ENCODE peak calls at places on chromosomes 1 and 21, in six cellular contexts. One of them, this sample, is unnamed.

GRCh38 chr1:183572721-183573120 is 17.5 kb downstream of the NCF2 start:
- DNase-seq in mammary epithelial cell: no peak
- DNase-seq in CD14-positive monocyte: no peak
- DNase-seq in SK-N-SH: no peak
- DNase-seq in ovary: no peak
- DNase-seq in dorsolateral prefrontal cortex: no peak
- DNase-seq in this sample: no peak

GRCh38 chr1:16612332-16613172 is 812 bp downstream of the NBPF1 start:
- DNase-seq in SK-N-SH: peak; percentile 70
- DNase-seq in dorsolateral prefrontal cortex: peak; percentile 90
- DNase-seq in CD14-positive monocyte: peak; percentile 59
- DNase-seq in ovary: peak; percentile 75
- DNase-seq in mammary epithelial cell: peak; percentile 96
- DNase-seq in this sample: no peak

GRCh38 chr1:160522622-160523345 is at the start of gene SLAMF6:
- DNase-seq in CD14-positive monocyte: no peak
- DNase-seq in ovary: no peak
- DNase-seq in SK-N-SH: no peak
- DNase-seq in dorsolateral prefrontal cortex: no peak
- DNase-seq in mammary epithelial cell: no peak
- DNase-seq in this sample: peak; percentile 80

GRCh38 chr1:228487336-228488106 is at the start of gene RNF187:
- DNase-seq in ovary: peak; percentile 95
- DNase-seq in SK-N-SH: peak; percentile 97
- DNase-seq in dorsolateral prefrontal cortex: peak; percentile 91
- DNase-seq in mammary epithelial cell: no peak
- DNase-seq in CD14-positive monocyte: peak; percentile 83
- DNase-seq in this sample: no peak

GRCh38 chr1:211328084-211328694 is 1.6 kb downstream of the TRAF5 start:
- DNase-seq in ovary: no peak
- DNase-seq in SK-N-SH: no peak
- DNase-seq in dorsolateral prefrontal cortex: no peak
- DNase-seq in mammary epithelial cell: no peak
- DNase-seq in CD14-positive monocyte: no peak
- DNase-seq in this sample: no peak

GRCh38 chr21:18384771-18385170 is 18.8 kb downstream of the TMPRSS15 start:
- DNase-seq in CD14-positive monocyte: no peak
- DNase-seq in ovary: no peak
- DNase-seq in dorsolateral prefrontal cortex: no peak
- DNase-seq in SK-N-SH: peak; percentile 17
- DNase-seq in mammary epithelial cell: peak; percentile 0
- DNase-seq in this sample: peak; percentile 3

GRCh38 chr1:161175771-161176453 is 1.4 kb downstream of the B4GALT3 start:
- DNase-seq in ovary: no peak
- DNase-seq in SK-N-SH: no peak
- DNase-seq in dorsolateral prefrontal cortex: no peak
- DNase-seq in CD14-positive monocyte: no peak
- DNase-seq in mammary epithelial cell: no peak
- DNase-seq in this sample: peak; percentile 69

GRCh38 chr1:152870831-152871730 is 7.0 kb upstream of the SMCP start:
- DNase-seq in mammary epithelial cell: peak; percentile 69
- DNase-seq in SK-N-SH: no peak
- DNase-seq in CD14-positive monocyte: no peak
- DNase-seq in dorsolateral prefrontal cortex: no peak
- DNase-seq in ovary: no peak
- DNase-seq in this sample: peak; percentile 48

GRCh38 chr21:36446296-36446695 is 33.6 kb downstream of the CLDN14 start:
- DNase-seq in SK-N-SH: no peak
- DNase-seq in ovary: no peak
- DNase-seq in mammary epithelial cell: no peak
- DNase-seq in CD14-positive monocyte: no peak
- DNase-seq in dorsolateral prefrontal cortex: no peak
- DNase-seq in this sample: no peak

GRCh38 chr1:171901245-171901644 is 59.9 kb downstream of the DNM3 start:
- DNase-seq in SK-N-SH: no peak
- DNase-seq in dorsolateral prefrontal cortex: peak; percentile 47
- DNase-seq in CD14-positive monocyte: no peak
- DNase-seq in ovary: no peak
- DNase-seq in mammary epithelial cell: no peak
- DNase-seq in this sample: no peak

GRCh38 chr1:203187306-203188264 is 1.1 kb upstream of the CHI3L1 start:
- DNase-seq in ovary: no peak
- DNase-seq in dorsolateral prefrontal cortex: peak; percentile 38
- DNase-seq in SK-N-SH: no peak
- DNase-seq in mammary epithelial cell: no peak
- DNase-seq in CD14-positive monocyte: peak; percentile 9
- DNase-seq in this sample: no peak

GRCh38 chr1:44359234-44359937 is 4.3 kb upstream of the ERI3 start:
- DNase-seq in SK-N-SH: no peak
- DNase-seq in mammary epithelial cell: peak; percentile 29
- DNase-seq in CD14-positive monocyte: no peak
- DNase-seq in dorsolateral prefrontal cortex: no peak
- DNase-seq in ovary: no peak
- DNase-seq in this sample: no peak

GRCh38 chr1:184691719-184692324 is 62.8 kb downstream of the EDEM3 start:
- DNase-seq in ovary: no peak
- DNase-seq in mammary epithelial cell: peak; percentile 41
- DNase-seq in dorsolateral prefrontal cortex: no peak
- DNase-seq in CD14-positive monocyte: no peak
- DNase-seq in SK-N-SH: peak; percentile 36
- DNase-seq in this sample: peak; percentile 23

GRCh38 chr1:207659545-207660148 is 14.7 kb downstream of the CR1L start:
- DNase-seq in dorsolateral prefrontal cortex: no peak
- DNase-seq in mammary epithelial cell: no peak
- DNase-seq in SK-N-SH: no peak
- DNase-seq in CD14-positive monocyte: no peak
- DNase-seq in ovary: no peak
- DNase-seq in this sample: no peak

GRCh38 chr1:214075305-214076003 is 87.7 kb downstream of the PROX1 start:
- DNase-seq in CD14-positive monocyte: no peak
- DNase-seq in dorsolateral prefrontal cortex: no peak
- DNase-seq in ovary: no peak
- DNase-seq in SK-N-SH: no peak
- DNase-seq in mammary epithelial cell: no peak
- DNase-seq in this sample: no peak

GRCh38 chr1:9657521-9658032 is 6.0 kb downstream of the PIK3CD start:
- DNase-seq in dorsolateral prefrontal cortex: no peak
- DNase-seq in CD14-positive monocyte: no peak
- DNase-seq in mammary epithelial cell: no peak
- DNase-seq in ovary: no peak
- DNase-seq in SK-N-SH: no peak
- DNase-seq in this sample: peak; percentile 21

GRCh38 chr1:183167676-183168075 is 18.4 kb upstream of the LAMC2 start:
- DNase-seq in mammary epithelial cell: no peak
- DNase-seq in SK-N-SH: no peak
- DNase-seq in dorsolateral prefrontal cortex: no peak
- DNase-seq in ovary: no peak
- DNase-seq in CD14-positive monocyte: no peak
- DNase-seq in this sample: no peak

GRCh38 chr21:36928960-36929359 is 37.5 kb downstream of the HLCS start:
- DNase-seq in ovary: no peak
- DNase-seq in CD14-positive monocyte: no peak
- DNase-seq in mammary epithelial cell: no peak
- DNase-seq in SK-N-SH: no peak
- DNase-seq in dorsolateral prefrontal cortex: no peak
- DNase-seq in this sample: no peak

GRCh38 chr1:113429461-113430153 is 39.3 kb downstream of the MAGI3 start:
- DNase-seq in CD14-positive monocyte: no peak
- DNase-seq in mammary epithelial cell: no peak
- DNase-seq in dorsolateral prefrontal cortex: no peak
- DNase-seq in ovary: no peak
- DNase-seq in SK-N-SH: no peak
- DNase-seq in this sample: peak; percentile 26

GRCh38 chr1:213166868-213167267 is 115.8 kb downstream of the RPS6KC1 start:
- DNase-seq in dorsolateral prefrontal cortex: no peak
- DNase-seq in ovary: no peak
- DNase-seq in SK-N-SH: no peak
- DNase-seq in CD14-positive monocyte: no peak
- DNase-seq in mammary epithelial cell: no peak
- DNase-seq in this sample: no peak

GRCh38 chr1:224668991-224669390 is 52.9 kb downstream of the CNIH3 start:
- DNase-seq in SK-N-SH: peak; percentile 70
- DNase-seq in CD14-positive monocyte: no peak
- DNase-seq in dorsolateral prefrontal cortex: no peak
- DNase-seq in ovary: no peak
- DNase-seq in mammary epithelial cell: no peak
- DNase-seq in this sample: no peak

GRCh38 chr1:223129229-223129851 is 13.7 kb downstream of the TLR5 start:
- DNase-seq in SK-N-SH: peak; percentile 86
- DNase-seq in CD14-positive monocyte: peak; percentile 68
- DNase-seq in mammary epithelial cell: no peak
- DNase-seq in dorsolateral prefrontal cortex: peak; percentile 57
- DNase-seq in ovary: peak; percentile 71
- DNase-seq in this sample: peak; percentile 46

GRCh38 chr1:156664949-156665411 is 12.2 kb downstream of the NES start:
- DNase-seq in mammary epithelial cell: no peak
- DNase-seq in dorsolateral prefrontal cortex: no peak
- DNase-seq in ovary: no peak
- DNase-seq in SK-N-SH: no peak
- DNase-seq in CD14-positive monocyte: peak; percentile 57
- DNase-seq in this sample: peak; percentile 81

GRCh38 chr1:5475572-5475971 is 516.7 kb downstream of the NPHP4 start:
- DNase-seq in dorsolateral prefrontal cortex: no peak
- DNase-seq in SK-N-SH: no peak
- DNase-seq in CD14-positive monocyte: no peak
- DNase-seq in mammary epithelial cell: no peak
- DNase-seq in ovary: no peak
- DNase-seq in this sample: no peak

GRCh38 chr21:36926989-36927695 is 39.3 kb downstream of the HLCS start:
- DNase-seq in dorsolateral prefrontal cortex: no peak
- DNase-seq in ovary: no peak
- DNase-seq in mammary epithelial cell: no peak
- DNase-seq in CD14-positive monocyte: no peak
- DNase-seq in SK-N-SH: no peak
- DNase-seq in this sample: no peak

GRCh38 chr1:222306512-222306911 is 241.4 kb downstream of the HHIPL2 start:
- DNase-seq in ovary: no peak
- DNase-seq in SK-N-SH: no peak
- DNase-seq in mammary epithelial cell: no peak
- DNase-seq in dorsolateral prefrontal cortex: no peak
- DNase-seq in CD14-positive monocyte: no peak
- DNase-seq in this sample: no peak

GRCh38 chr1:225808136-225808535 is 1.8 kb upstream of the EPHX1 start:
- DNase-seq in SK-N-SH: no peak
- DNase-seq in CD14-positive monocyte: no peak
- DNase-seq in ovary: no peak
- DNase-seq in mammary epithelial cell: no peak
- DNase-seq in dorsolateral prefrontal cortex: no peak
- DNase-seq in this sample: no peak
- TF ChIP-seq CTCF in SK-N-SH: no peak
- TF ChIP-seq CTCF in CD14-positive monocyte: no peak
- TF ChIP-seq CTCF in ovary: no peak
- TF ChIP-seq CTCF in mammary epithelial cell: no peak
- TF ChIP-seq CTCF in dorsolateral prefrontal cortex: no peak
- TF ChIP-seq CTCF in this sample: no peak

GRCh38 chr1:215421772-215422171 is 145.3 kb upstream of the KCTD3 start:
- DNase-seq in mammary epithelial cell: peak; percentile 40
- DNase-seq in CD14-positive monocyte: no peak
- DNase-seq in ovary: no peak
- DNase-seq in dorsolateral prefrontal cortex: no peak
- DNase-seq in SK-N-SH: no peak
- DNase-seq in this sample: no peak
- TF ChIP-seq CTCF in mammary epithelial cell: no peak
- TF ChIP-seq CTCF in CD14-positive monocyte: no peak
- TF ChIP-seq CTCF in ovary: no peak
- TF ChIP-seq CTCF in dorsolateral prefrontal cortex: no peak
- TF ChIP-seq CTCF in SK-N-SH: no peak
- TF ChIP-seq CTCF in this sample: no peak

DNA sequence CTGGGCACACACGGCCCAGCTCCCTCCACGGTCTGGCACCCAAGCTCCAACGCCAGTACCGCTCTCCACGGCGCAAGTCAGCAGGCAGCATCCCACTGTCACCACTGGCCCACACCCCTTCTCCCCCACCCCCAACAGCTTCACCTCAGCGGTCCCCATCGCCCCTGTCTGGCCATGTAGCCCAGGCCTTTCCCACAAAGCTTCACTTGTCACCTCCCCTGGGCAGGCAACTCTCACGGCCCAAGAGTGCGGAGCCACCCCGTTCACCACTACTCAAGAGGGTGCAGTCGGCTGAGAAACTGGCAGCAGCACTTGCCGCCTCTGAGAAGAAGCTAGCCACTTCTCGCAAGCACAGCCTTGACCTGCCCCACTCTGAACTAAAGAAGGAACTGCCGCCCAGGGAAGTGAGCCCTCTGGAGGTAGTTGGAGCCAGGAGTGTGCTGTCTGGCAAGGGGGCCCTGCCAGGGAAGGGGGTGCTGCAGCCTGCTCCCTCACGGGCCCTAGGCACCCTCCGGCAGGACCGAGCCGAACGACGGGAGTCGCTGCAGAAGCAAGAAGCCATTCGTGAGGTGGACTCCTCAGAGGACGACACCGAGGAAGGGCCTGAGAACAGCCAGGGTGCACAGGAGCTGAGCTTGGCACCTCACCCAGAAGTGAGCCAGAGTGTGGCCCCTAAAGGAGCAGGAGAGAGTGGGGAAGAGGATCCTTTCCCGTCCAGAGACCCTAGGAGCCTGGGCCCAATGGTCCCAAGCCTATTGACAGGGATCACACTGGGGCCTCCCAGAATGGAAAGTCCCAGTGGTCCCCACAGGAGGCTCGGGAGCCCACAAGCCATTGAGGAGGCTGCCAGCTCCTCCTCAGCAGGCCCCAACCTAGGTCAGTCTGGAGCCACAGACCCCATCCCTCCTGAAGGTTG is 97.6 kb downstream of the PIK3R3 start:
- DNase-seq in ovary: no peak
- DNase-seq in CD14-positive monocyte: no peak
- DNase-seq in dorsolateral prefrontal cortex: no peak
- DNase-seq in SK-N-SH: no peak
- DNase-seq in mammary epithelial cell: no peak
- DNase-seq in this sample: no peak
- TF ChIP-seq CTCF in ovary: no peak
- TF ChIP-seq CTCF in CD14-positive monocyte: no peak
- TF ChIP-seq CTCF in dorsolateral prefrontal cortex: no peak
- TF ChIP-seq CTCF in SK-N-SH: no peak
- TF ChIP-seq CTCF in mammary epithelial cell: no peak
- TF ChIP-seq CTCF in this sample: no peak

GRCh38 chr1:33118274-33118673 is 37.3 kb downstream of the AZIN2 start:
- DNase-seq in ovary: no peak
- DNase-seq in dorsolateral prefrontal cortex: no peak
- DNase-seq in CD14-positive monocyte: no peak
- DNase-seq in mammary epithelial cell: no peak
- DNase-seq in SK-N-SH: no peak
- DNase-seq in this sample: no peak

GRCh38 chr1:33119050-33119449 is 38.1 kb downstream of the AZIN2 start:
- DNase-seq in CD14-positive monocyte: no peak
- DNase-seq in SK-N-SH: no peak
- DNase-seq in ovary: no peak
- DNase-seq in mammary epithelial cell: no peak
- DNase-seq in dorsolateral prefrontal cortex: no peak
- DNase-seq in this sample: no peak

GRCh38 chr1:33121728-33122127 is 40.8 kb downstream of the AZIN2 start:
- DNase-seq in CD14-positive monocyte: no peak
- DNase-seq in dorsolateral prefrontal cortex: no peak
- DNase-seq in ovary: no peak
- DNase-seq in SK-N-SH: no peak
- DNase-seq in mammary epithelial cell: no peak
- DNase-seq in this sample: no peak

GRCh38 chr1:33120436-33121231 is 39.7 kb downstream of the AZIN2 start:
- DNase-seq in CD14-positive monocyte: no peak
- DNase-seq in mammary epithelial cell: peak; percentile 69
- DNase-seq in SK-N-SH: peak; percentile 50
- DNase-seq in ovary: no peak
- DNase-seq in dorsolateral prefrontal cortex: no peak
- DNase-seq in this sample: no peak

GRCh38 chr1:33119532-33120217 is 38.7 kb downstream of the AZIN2 start:
- DNase-seq in dorsolateral prefrontal cortex: no peak
- DNase-seq in SK-N-SH: no peak
- DNase-seq in CD14-positive monocyte: no peak
- DNase-seq in ovary: no peak
- DNase-seq in mammary epithelial cell: no peak
- DNase-seq in this sample: peak; percentile 27
- TF ChIP-seq CTCF in dorsolateral prefrontal cortex: no peak
- TF ChIP-seq CTCF in SK-N-SH: no peak
- TF ChIP-seq CTCF in CD14-positive monocyte: no peak
- TF ChIP-seq CTCF in ovary: no peak
- TF ChIP-seq CTCF in mammary epithelial cell: no peak
- TF ChIP-seq CTCF in this sample: peak; percentile 9

This sample was measured in GM12865.